ENCODE peak calls at places on chromosomes 13 and 19, in six cellular contexts. R is fibroblast of lung; Q is neural crest cell; N is kidney; X is stimulated activated naive CD4-positive, alpha-beta T cell; C is CD4-positive, CD25-positive, alpha-beta regulatory T cell. K is an unnamed sample.

GRCh38 chr19:33256266-33256665 is 30.6 kb upstream of the SLC7A10 start:
- DNase-seq in R (no peak), Q (no peak), N (peak; percentile 45), X (no peak), C (no peak), K (no peak)

GRCh38 chr19:35400773-35401100 is 29.9 kb downstream of the GPR42 start:
- DNase-seq in R (no peak), Q (no peak), N (no peak), X (no peak), C (no peak), K (no peak)

GRCh38 chr19:39430675-39431593 is 4.8 kb downstream of the RPS16 start:
- DNase-seq in R (peak; percentile 100), Q (no peak), N (no peak), X (no peak), C (peak; percentile 85), K (no peak)

GRCh38 chr19:16645140-16645539 is 14.8 kb downstream of the SMIM7 start:
- DNase-seq in R (no peak), Q (peak; percentile 8), N (no peak), X (no peak), C (no peak), K (no peak)

GRCh38 chr19:18520848-18521691 is 800 bp downstream of the ELL start:
- DNase-seq in R (no peak), Q (peak; percentile 33), N (peak; percentile 88), X (peak; percentile 24), C (peak; percentile 34), K (no peak)

GRCh38 chr19:16026131-16026530 is 50.2 kb upstream of the TPM4 start:
- DNase-seq in R (no peak), Q (no peak), N (peak; percentile 68), X (no peak), C (no peak), K (no peak)

GRCh38 chr13:93004919-93005318 is 221.7 kb upstream of the GPC6 start:
- DNase-seq in R (no peak), Q (no peak), N (no peak), X (no peak), C (no peak), K (no peak)

GRCh38 chr13:38686635-38687245 is at the start of gene FREM2:
- DNase-seq in R (peak; percentile 30), Q (peak; percentile 75), N (peak; percentile 85), X (no peak), C (no peak), K (no peak)

GRCh38 chr19:39792999-39793546 is 14.4 kb downstream of the LEUTX start:
- DNase-seq in R (peak; percentile 81), Q (peak; percentile 83), N (peak; percentile 84), X (peak; percentile 78), C (peak; percentile 78), K (peak; percentile 75)

GRCh38 chr19:34881982-34882381 is 44.7 kb upstream of the ZNF30 start:
- DNase-seq in R (no peak), Q (no peak), N (no peak), X (no peak), C (no peak), K (no peak)

GRCh38 chr13:49938274-49938673 is 2.1 kb upstream of the SPRYD7 start:
- DNase-seq in R (no peak), Q (no peak), N (no peak), X (no peak), C (no peak), K (no peak)

GRCh38 chr13:98528663-98529064 is 48.2 kb downstream of the STK24 start:
- DNase-seq in R (peak; percentile 43), Q (no peak), N (no peak), X (no peak), C (peak; percentile 28), K (no peak)

GRCh38 chr13:39783051-39783450 is 127.6 kb downstream of the COG6 start:
- DNase-seq in R (peak; percentile 14), Q (no peak), N (no peak), X (no peak), C (peak; percentile 17), K (no peak)

K was measured in naive thymus-derived CD4-positive, alpha-beta T cell.